ENCODE peak calls at places on chromosomes 6 and 20, in four cellular contexts. V is IMR-90, Q is K562, C is endothelial cell of umbilical vein. L is an unnamed sample. For H3K9me1, the result is how much of the 10 kb centered on the place peaks cover.

GRCh38 chr6:154370545-154370944 is 13.9 kb upstream of the IPCEF1 start:
- DNase-seq in V (peak), Q (peak), C (peak), L (no peak)

GRCh38 chr6:97040355-97040860 is 115.9 kb downstream of the KLHL32 start:
- DNase-seq in V (no peak), Q (no peak), C (no peak), L (no peak)

GRCh38 chr6:144190593-144190992 is 40.3 kb downstream of the STX11 start:
- DNase-seq in V (peak), Q (no peak), C (peak), L (no peak)

GRCh38 chr6:130847546-130847945 is 20.3 kb downstream of the SMLR1 start:
- DNase-seq in V (no peak), Q (no peak), C (no peak), L (no peak)

GRCh38 chr6:77040566-77041195 is 422.6 kb downstream of the HTR1B start:
- DNase-seq in V (peak), Q (no peak), C (no peak), L (no peak)

GRCh38 chr6:15781333-15781732 is 118.5 kb upstream of the DTNBP1 start:
- DNase-seq in V (no peak), Q (no peak), C (no peak), L (no peak)

GRCh38 chr6:22658934-22659333 is 89.6 kb downstream of the HDGFL1 start:
- DNase-seq in V (no peak), Q (no peak), C (no peak), L (no peak)

GRCh38 chr6:40181367-40181766 is 247.1 kb upstream of the MOCS1 start:
- DNase-seq in V (no peak), Q (no peak), C (no peak), L (no peak)

GRCh38 chr20:53897884-53898557 is 172.4 kb downstream of the BCAS1 start:
- DNase-seq in V (no peak), Q (peak), C (peak), L (no peak)

GRCh38 chr6:44658571-44658970 is 271.1 kb downstream of the CDC5L start:
- DNase-seq in V (no peak), Q (no peak), C (no peak), L (no peak)

GRCh38 chr6:3855866-3856265 is 6.7 kb downstream of the FAM50B start:
- DNase-seq in V (no peak), Q (no peak), C (no peak), L (no peak)

GRCh38 chr6:51526922-51527321 is 560.5 kb downstream of the PKHD1 start:
- DNase-seq in V (no peak), Q (no peak), C (no peak), L (no peak)

GRCh38 chr6:98467902-98468301 is 366.5 kb upstream of the POU3F2 start:
- DNase-seq in V (no peak), Q (no peak), C (no peak), L (no peak)

GRCh38 chr20:36862857-36863668 is 12.9 kb upstream of the TLDC2 start:
- DNase-seq in V (no peak), Q (peak), C (peak), L (no peak)

GRCh38 chr20:53579581-53580375 is 13.9 kb downstream of the ZNF217 start:
- DNase-seq in V (peak), Q (peak), C (peak), L (no peak)

GRCh38 chr6:2634151-2634964 is 116.4 kb downstream of the MYLK4 start:
- DNase-seq in V (peak), Q (peak), C (peak), L (peak)

GRCh38 chr6:90083891-90084290 is 189.6 kb downstream of the GJA10 start:
- DNase-seq in V (no peak), Q (peak), C (no peak), L (no peak)

GRCh38 chr6:21668794-21669193 is 75.2 kb downstream of the SOX4 start:
- DNase-seq in V (no peak), Q (no peak), C (peak), L (no peak)

GRCh38 chr6:87082160-87082721 is 12.7 kb downstream of the CGA start:
- DNase-seq in V (no peak), Q (no peak), C (no peak), L (no peak)

GRCh38 chr6:1318036-1318435 is 6.1 kb downstream of the FOXQ1 start:
- DNase-seq in V (no peak), Q (no peak), C (no peak), L (no peak)

GRCh38 chr20:43457640-43458421 is at the start of gene SRSF6:
- DNase-seq in V (peak), Q (peak), C (peak), L (no peak)

GRCh38 chr6:99960027-99960426 is 34.0 kb downstream of the MCHR2 start:
- DNase-seq in V (no peak), Q (no peak), C (no peak), L (no peak)

GRCh38 chr6:37485259-37485658 is 14.4 kb downstream of the CCDC167 start:
- DNase-seq in V (no peak), Q (peak), C (no peak), L (no peak)

GRCh38 chr6:126701799-126702198 is 361.9 kb downstream of the CENPW start:
- DNase-seq in V (peak), Q (no peak), C (no peak), L (no peak)

GRCh38 chr20:34834459-34834893 is 9.0 kb upstream of the NCOA6 start:
- DNase-seq in V (peak), Q (peak), C (peak), L (no peak)

GRCh38 chr6:110548124-110548847 is 71.9 kb upstream of the SLC22A16 start:
- DNase-seq in V (no peak), Q (no peak), C (no peak), L (no peak)

GRCh38 chr20:11726021-11726420 is 191.7 kb upstream of the BTBD3 start:
- DNase-seq in V (no peak), Q (no peak), C (peak), L (no peak)

GRCh38 chr6:3742426-3743344 is 8.8 kb downstream of the PXDC1 start:
- DNase-seq in V (peak), Q (peak), C (peak), L (no peak)

GRCh38 chr6:169266746-169267629 is 13.3 kb upstream of the THBS2 start:
- DNase-seq in V (peak), Q (no peak), C (no peak), L (no peak)

GRCh38 chr6:3325210-3325609 is 66.5 kb downstream of the PSMG4 start:
- DNase-seq in V (peak), Q (no peak), C (peak), L (no peak)

GRCh38 chr6:2162089-2162465 is 83.3 kb downstream of the GMDS start:
- DNase-seq in V (no peak), Q (no peak), C (peak), L (peak)

GRCh38 chr6:1377526-1378223 is 11.7 kb upstream of the FOXF2 start:
- DNase-seq in V (no peak), Q (no peak), C (no peak), L (no peak)

DNA sequence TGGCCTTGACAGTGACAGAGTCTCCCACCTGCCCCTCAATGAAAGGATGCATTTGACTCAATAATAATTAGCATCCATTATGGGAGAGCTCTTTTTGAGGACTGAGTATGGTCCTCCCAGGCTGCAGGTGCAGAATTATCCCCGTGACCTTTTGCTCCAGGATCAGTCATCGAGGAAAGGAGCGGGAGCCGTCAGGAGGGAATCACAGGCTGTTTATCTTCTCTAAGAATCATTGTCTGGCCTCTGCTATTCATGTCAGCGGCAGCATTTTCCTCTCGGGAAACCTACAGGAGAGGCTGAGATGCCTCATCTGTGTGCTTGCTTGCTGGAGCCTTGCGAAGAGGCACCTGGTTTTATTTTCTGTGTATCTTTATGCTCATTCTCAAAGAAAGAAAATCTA is 539.3 kb upstream of the MARCKS start:
- DNase-seq in V (no peak), Q (no peak), C (no peak), L (no peak)
- H3K27ac ChIP-seq in V (no peak), Q (no peak), C (peak), L (no peak)

GRCh38 chr20:24703284-24703610 is 233.8 kb downstream of the SYNDIG1 start:
- DNase-seq in V (no peak), Q (no peak), C (no peak), L (no peak)
- H3K9me1 ChIP-seq in V (under half), Q (under half), C (under half), L (under half)

GRCh38 chr20:22585786-22586493 is 1.6 kb upstream of the FOXA2 start:
- DNase-seq in V (no peak), Q (no peak), C (no peak), L (no peak)

GRCh38 chr20:22583773-22584629 is at the start of gene FOXA2:
- DNase-seq in V (no peak), Q (peak), C (no peak), L (no peak)

GRCh38 chr20:22584630-22584921 is 204 bp upstream of the FOXA2 start:
- DNase-seq in V (no peak), Q (peak), C (no peak), L (no peak)

GRCh38 chr20:22584922-22585785 is 782 bp upstream of the FOXA2 start:
- DNase-seq in V (no peak), Q (no peak), C (no peak), L (no peak)

DNA sequence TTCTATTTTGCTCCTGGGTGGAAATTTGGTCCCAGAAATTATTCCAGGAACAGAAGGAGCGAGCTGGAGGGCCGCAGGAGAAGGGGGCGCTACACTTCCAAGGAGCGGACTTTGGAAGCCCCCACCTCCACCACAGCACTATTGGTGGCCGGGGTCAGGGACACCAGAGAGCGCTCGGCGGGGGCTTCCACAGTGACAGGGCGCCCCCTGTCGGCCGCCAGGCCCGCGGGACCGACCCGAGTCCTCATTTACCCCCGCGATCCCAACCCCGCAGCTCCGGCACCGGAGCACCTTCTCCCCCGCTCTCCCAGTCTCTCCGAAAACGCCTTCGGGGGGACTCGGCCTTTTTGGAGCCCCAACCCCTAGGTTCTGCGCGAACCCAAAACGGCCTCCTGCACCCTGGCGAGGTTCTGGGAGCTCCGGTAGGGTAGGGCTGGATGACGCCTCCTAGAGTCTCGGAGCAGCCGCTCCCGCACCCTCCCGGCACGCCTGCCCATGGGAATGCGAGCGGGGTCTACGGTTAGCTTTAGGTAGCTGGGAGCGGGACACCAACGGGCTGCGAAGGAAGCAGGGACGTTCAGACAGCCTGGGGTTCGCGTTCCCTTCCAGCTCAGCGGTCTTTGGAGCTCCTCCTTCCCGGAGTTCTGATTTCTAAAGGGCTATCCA is 2.4 kb upstream of the FOXA2 start:
- DNase-seq in V (no peak), Q (peak), C (no peak), L (no peak)
- H3K27ac ChIP-seq in V (no peak), Q (no peak), C (no peak), L (no peak)

GRCh38 chr6:125296461-125296860 is 5.3 kb downstream of the HDDC2 start:
- DNase-seq in V (no peak), Q (no peak), C (no peak), L (no peak)
- H3K9me1 ChIP-seq in V (under half), Q (under half), C (under half), L (under half)

GRCh38 chr6:35492664-35493284 is 4.1 kb downstream of the TEAD3 start:
- DNase-seq in V (no peak), Q (no peak), C (no peak), L (no peak)
- H3K27ac ChIP-seq in V (peak), Q (no peak), C (no peak), L (no peak)

DNA sequence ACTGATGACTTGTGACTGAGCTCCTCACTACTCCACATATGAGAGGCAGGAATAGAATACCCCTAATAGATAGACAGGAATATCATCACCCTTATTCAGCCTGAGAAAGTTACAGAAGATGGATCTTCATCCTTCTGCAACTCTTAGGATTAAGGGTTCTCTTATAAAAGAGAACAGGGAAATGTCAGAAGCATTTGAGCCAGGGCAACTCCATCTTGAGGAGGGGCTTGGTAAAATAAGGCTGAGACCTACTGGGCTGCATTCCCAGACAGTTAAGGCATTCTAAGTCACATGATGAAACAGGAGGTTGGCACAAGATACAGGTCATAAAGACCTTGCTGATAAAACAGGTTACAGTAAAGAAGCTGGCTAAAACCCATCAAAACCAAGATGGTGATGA is 97.8 kb downstream of the PLG start:
- DNase-seq in V (no peak), Q (no peak), C (no peak), L (no peak)
- H3K9me1 ChIP-seq in V (under half), Q (under half), C (under half), L (under half)

GRCh38 chr20:330233-331149 is 5.1 kb downstream of the SOX12 start:
- DNase-seq in V (peak), Q (peak), C (peak), L (peak)

GRCh38 chr20:329851-330232 is 4.5 kb downstream of the SOX12 start:
- DNase-seq in V (no peak), Q (no peak), C (no peak), L (no peak)

GRCh38 chr20:328596-329324 is 3.4 kb downstream of the SOX12 start:
- DNase-seq in V (no peak), Q (peak), C (no peak), L (no peak)

GRCh38 chr20:327946-328563 is 2.7 kb downstream of the SOX12 start:
- DNase-seq in V (peak), Q (peak), C (peak), L (no peak)

GRCh38 chr20:329325-329695 is 4.0 kb downstream of the SOX12 start:
- DNase-seq in V (no peak), Q (no peak), C (peak), L (no peak)
- H3K27ac ChIP-seq in V (no peak), Q (no peak), C (no peak), L (no peak)

L was measured in keratinocyte.